ENCODE peak calls at places on chromosomes 3 and 15, in seven cellular contexts. J is coronary artery, I is spleen, T is colonic mucosa, G is HFF-Myc, Q is H9, H is SK-N-SH. W is an unnamed sample.

GRCh38 chr3:67580430-67581000 is 73.9 kb downstream of the SUCLG2 start:
- DNase-seq in J (no peak), I (no peak), T (no peak), G (no peak), Q (no peak), H (peak; percentile 22), W (no peak)

GRCh38 chr3:63950698-63951097 is 38.5 kb upstream of the SCAANT1 start:
- DNase-seq in J (no peak), I (no peak), T (no peak), G (no peak), Q (no peak), H (no peak), W (no peak)

GRCh38 chr3:134462236-134463059 is 23.3 kb downstream of the ANAPC13 start:
- DNase-seq in J (no peak), I (no peak), T (no peak), G (no peak), Q (no peak), H (no peak), W (no peak)

GRCh38 chr15:24877174-24877573 is 77.6 kb upstream of the SNRPN start:
- DNase-seq in J (no peak), I (no peak), T (no peak), G (no peak), Q (no peak), H (no peak), W (no peak)

GRCh38 chr15:59140422-59141226 is 35.7 kb downstream of the CCNB2 start:
- DNase-seq in J (no peak), I (no peak), T (peak; percentile 71), G (no peak), Q (no peak), H (no peak), W (no peak)

GRCh38 chr15:45588199-45588910 is 1.2 kb downstream of the BLOC1S6 start:
- DNase-seq in J (no peak), I (no peak), T (no peak), G (no peak), Q (no peak), H (no peak), W (no peak)

GRCh38 chr3:100306695-100307094 is 27.9 kb upstream of the NIT2 start:
- DNase-seq in J (no peak), I (no peak), T (no peak), G (no peak), Q (no peak), H (no peak), W (no peak)

GRCh38 chr15:31357148-31357547 is 30.5 kb downstream of the KLF13 start:
- DNase-seq in J (no peak), I (no peak), T (no peak), G (no peak), Q (no peak), H (no peak), W (no peak)

GRCh38 chr3:174170248-174170647 is 688.9 kb upstream of the NAALADL2 start:
- DNase-seq in J (no peak), I (no peak), T (no peak), G (no peak), Q (no peak), H (no peak), W (no peak)

GRCh38 chr3:110743202-110743601 is 328.4 kb upstream of the NECTIN3 start:
- DNase-seq in J (no peak), I (no peak), T (peak; percentile 38), G (no peak), Q (no peak), H (no peak), W (no peak)

GRCh38 chr3:105157016-105157765 is 209.5 kb upstream of the ALCAM start:
- DNase-seq in J (no peak), I (no peak), T (no peak), G (no peak), Q (peak; percentile 36), H (no peak), W (no peak)

GRCh38 chr3:143973352-143974021 is 1.9 kb downstream of the DIPK2A start:
- DNase-seq in J (peak; percentile 79), I (no peak), T (peak; percentile 39), G (no peak), Q (no peak), H (no peak), W (no peak)

DNA sequence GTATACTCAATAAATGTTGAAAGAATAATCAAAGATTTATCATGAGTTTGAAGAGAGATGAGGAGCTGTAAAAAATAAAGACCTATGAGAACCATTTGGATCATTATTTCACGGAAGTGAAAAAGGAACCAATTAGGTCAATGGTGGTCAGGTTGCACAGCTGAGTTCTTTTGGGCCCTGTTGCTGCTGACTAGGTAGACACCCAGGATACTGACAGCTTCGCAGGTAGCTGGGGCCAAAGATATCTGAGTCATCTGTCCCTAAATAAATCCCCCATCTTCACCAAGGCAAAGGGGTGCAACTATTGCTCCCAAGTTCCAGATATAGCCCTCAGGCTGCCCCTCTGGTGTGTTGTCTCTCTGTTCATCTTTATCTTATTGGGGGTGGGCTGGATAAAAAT is 5.0 kb upstream of the ARL14 start:
- DNase-seq in J (no peak), I (no peak), T (no peak), G (no peak), Q (no peak), H (no peak), W (no peak)
- TF ChIP-seq CTCF in J (no peak), I (no peak), T (no peak), G (no peak), Q (no peak), H (no peak), W (no peak)

GRCh38 chr15:70181626-70182255 is 84.0 kb upstream of the TLE3 start:
- DNase-seq in J (no peak), I (peak; percentile 11), T (no peak), G (no peak), Q (no peak), H (no peak), W (no peak)
- TF ChIP-seq CTCF in J (no peak), I (no peak), T (no peak), G (no peak), Q (no peak), H (no peak), W (no peak)

GRCh38 chr15:90291679-90292356 is 26.3 kb downstream of the NGRN start:
- DNase-seq in J (no peak), I (no peak), T (peak; percentile 53), G (no peak), Q (peak; percentile 49), H (peak; percentile 57), W (no peak)

GRCh38 chr15:90295270-90295648 is 29.8 kb downstream of the NGRN start:
- DNase-seq in J (no peak), I (no peak), T (no peak), G (no peak), Q (no peak), H (no peak), W (no peak)

GRCh38 chr15:90294159-90294558 is 28.7 kb downstream of the NGRN start:
- DNase-seq in J (no peak), I (no peak), T (no peak), G (no peak), Q (no peak), H (no peak), W (no peak)

GRCh38 chr15:90296996-90297395 is 31.5 kb downstream of the NGRN start:
- DNase-seq in J (no peak), I (no peak), T (no peak), G (no peak), Q (no peak), H (no peak), W (no peak)

DNA sequence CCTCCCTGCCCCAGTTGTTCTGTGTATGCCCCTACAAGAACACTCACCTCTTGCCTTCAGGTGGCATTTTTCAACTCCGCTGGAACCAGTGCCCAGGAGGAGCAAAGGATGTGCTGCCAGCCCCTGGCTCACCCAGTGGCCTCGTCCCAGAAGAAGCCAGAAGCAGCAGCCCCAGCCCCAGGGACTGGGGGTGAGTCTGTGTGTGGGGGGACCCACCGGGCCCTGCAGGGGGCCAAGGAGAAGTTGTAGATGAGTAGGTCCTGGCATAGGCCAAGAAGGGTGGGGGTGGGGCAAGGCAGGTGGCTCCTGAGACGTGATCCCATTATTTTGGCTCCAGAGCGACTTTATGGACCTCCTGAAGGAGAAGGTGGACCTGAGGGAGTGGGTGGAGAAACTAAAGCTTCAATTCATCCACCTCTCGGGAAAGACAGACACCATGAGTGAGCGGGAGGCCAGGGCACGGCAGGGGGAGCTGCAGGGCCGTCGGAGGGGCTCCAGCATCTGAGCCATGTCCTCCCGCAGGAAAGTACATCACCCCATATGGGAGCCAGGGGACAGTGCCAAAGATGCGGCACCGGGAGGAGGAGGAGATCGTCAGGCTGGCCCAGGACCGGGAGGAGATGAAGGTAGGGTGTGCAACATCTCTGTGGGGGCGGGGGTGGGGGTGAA is 29.3 kb downstream of the NGRN start:
- DNase-seq in J (no peak), I (no peak), T (no peak), G (no peak), Q (peak; percentile 46), H (no peak), W (no peak)
- TF ChIP-seq CTCF in J (peak; percentile 23), I (no peak), T (no peak), G (no peak), Q (peak; percentile 46), H (no peak), W (no peak)

GRCh38 chr15:29125382-29126207 is 144.0 kb downstream of the NSMCE3 start:
- DNase-seq in J (no peak), I (peak; percentile 56), T (no peak), G (no peak), Q (no peak), H (no peak), W (no peak)

GRCh38 chr15:29126208-29126536 is 143.4 kb downstream of the NSMCE3 start:
- DNase-seq in J (no peak), I (peak; percentile 75), T (no peak), G (no peak), Q (no peak), H (no peak), W (no peak)

GRCh38 chr15:29123171-29123570 is 146.5 kb downstream of the NSMCE3 start:
- DNase-seq in J (no peak), I (peak; percentile 71), T (no peak), G (no peak), Q (no peak), H (no peak), W (no peak)

GRCh38 chr15:29123991-29124390 is 145.6 kb downstream of the NSMCE3 start:
- DNase-seq in J (no peak), I (peak; percentile 62), T (no peak), G (no peak), Q (no peak), H (no peak), W (no peak)

GRCh38 chr15:29124581-29125381 is 144.8 kb downstream of the NSMCE3 start:
- DNase-seq in J (no peak), I (peak; percentile 71), T (no peak), G (no peak), Q (no peak), H (no peak), W (no peak)
- TF ChIP-seq CTCF in J (no peak), I (no peak), T (no peak), G (no peak), Q (peak; percentile 51), H (no peak), W (no peak)

GRCh38 chr3:33439421-33440327 is 531 bp downstream of the UBP1 start:
- DNase-seq in J (peak; percentile 83), I (no peak), T (peak; percentile 55), G (no peak), Q (peak; percentile 40), H (peak; percentile 84), W (peak; percentile 55)
- TF ChIP-seq CTCF in J (no peak), I (no peak), T (no peak), G (no peak), Q (peak; percentile 39), H (no peak), W (no peak)

GRCh38 chr3:42711491-42712343 is 9.1 kb upstream of the HHATL start:
- DNase-seq in J (peak; percentile 54), I (peak; percentile 43), T (no peak), G (no peak), Q (peak; percentile 28), H (peak; percentile 23), W (no peak)
- TF ChIP-seq CTCF in J (no peak), I (no peak), T (no peak), G (peak; percentile 3), Q (no peak), H (no peak), W (peak; percentile 24)

GRCh38 chr15:63146684-63147083 is 10.6 kb downstream of the RPS27L start:
- DNase-seq in J (no peak), I (no peak), T (no peak), G (no peak), Q (no peak), H (no peak), W (no peak)
- TF ChIP-seq CTCF in J (no peak), I (no peak), T (no peak), G (no peak), Q (no peak), H (no peak), W (no peak)

W was measured in endothelial cell.